ENCODE peak calls at places on chromosomes 11 and 22, in ten cellular contexts. One of them, this sample, is unnamed.

GRCh38 chr11:9265211-9266131 is at the start of gene DENND5A:
- DNase-seq in mesendoderm: peak; percentile 94
- DNase-seq in heart right ventricle: peak; percentile 90
- DNase-seq in effector memory CD4-positive, alpha-beta T cell: peak; percentile 34
- DNase-seq in body of pancreas: peak; percentile 88
- DNase-seq in aorta: peak; percentile 91
- DNase-seq in uterus: peak; percentile 85
- DNase-seq in PC-3: peak; percentile 75
- DNase-seq in ovary: peak; percentile 90
- DNase-seq in colonic mucosa: peak; percentile 74
- DNase-seq in this sample: peak; percentile 91

GRCh38 chr11:68338041-68338800 is 25.8 kb downstream of the LRP5 start:
- DNase-seq in PC-3: no peak
- DNase-seq in colonic mucosa: no peak
- DNase-seq in body of pancreas: no peak
- DNase-seq in effector memory CD4-positive, alpha-beta T cell: no peak
- DNase-seq in mesendoderm: no peak
- DNase-seq in uterus: no peak
- DNase-seq in ovary: no peak
- DNase-seq in heart right ventricle: no peak
- DNase-seq in aorta: peak; percentile 63
- DNase-seq in this sample: no peak

GRCh38 chr11:24400059-24400665 is 96.7 kb upstream of the LUZP2 start:
- DNase-seq in ovary: no peak
- DNase-seq in aorta: no peak
- DNase-seq in uterus: no peak
- DNase-seq in mesendoderm: no peak
- DNase-seq in PC-3: no peak
- DNase-seq in effector memory CD4-positive, alpha-beta T cell: no peak
- DNase-seq in colonic mucosa: no peak
- DNase-seq in body of pancreas: no peak
- DNase-seq in heart right ventricle: no peak
- DNase-seq in this sample: no peak

GRCh38 chr11:81644239-81644840 is 1089.3 kb downstream of the FAM181B start:
- DNase-seq in aorta: no peak
- DNase-seq in body of pancreas: peak; percentile 16
- DNase-seq in heart right ventricle: no peak
- DNase-seq in PC-3: peak; percentile 67
- DNase-seq in ovary: no peak
- DNase-seq in effector memory CD4-positive, alpha-beta T cell: no peak
- DNase-seq in colonic mucosa: no peak
- DNase-seq in uterus: no peak
- DNase-seq in mesendoderm: peak; percentile 88
- DNase-seq in this sample: peak; percentile 75

GRCh38 chr11:108871152-108871551 is 206.3 kb downstream of the DDX10 start:
- DNase-seq in heart right ventricle: peak; percentile 11
- DNase-seq in uterus: peak; percentile 17
- DNase-seq in colonic mucosa: no peak
- DNase-seq in PC-3: peak; percentile 71
- DNase-seq in body of pancreas: peak; percentile 26
- DNase-seq in aorta: no peak
- DNase-seq in ovary: peak; percentile 32
- DNase-seq in effector memory CD4-positive, alpha-beta T cell: no peak
- DNase-seq in mesendoderm: peak; percentile 66
- DNase-seq in this sample: peak; percentile 85

GRCh38 chr11:2298795-2299747 is 2.6 kb downstream of the C11orf21 start:
- DNase-seq in heart right ventricle: no peak
- DNase-seq in uterus: no peak
- DNase-seq in colonic mucosa: peak; percentile 38
- DNase-seq in aorta: no peak
- DNase-seq in ovary: no peak
- DNase-seq in body of pancreas: peak; percentile 51
- DNase-seq in PC-3: peak; percentile 70
- DNase-seq in effector memory CD4-positive, alpha-beta T cell: no peak
- DNase-seq in mesendoderm: peak; percentile 61
- DNase-seq in this sample: peak; percentile 22

GRCh38 chr11:120985718-120986569 is 38.0 kb upstream of the TBCEL start:
- DNase-seq in effector memory CD4-positive, alpha-beta T cell: no peak
- DNase-seq in uterus: peak; percentile 22
- DNase-seq in mesendoderm: peak; percentile 88
- DNase-seq in aorta: peak; percentile 59
- DNase-seq in colonic mucosa: peak; percentile 38
- DNase-seq in ovary: peak; percentile 66
- DNase-seq in body of pancreas: peak; percentile 69
- DNase-seq in heart right ventricle: peak; percentile 8
- DNase-seq in PC-3: peak; percentile 47
- DNase-seq in this sample: peak; percentile 72

GRCh38 chr11:14029971-14030531 is 67.5 kb downstream of the SPON1 start:
- DNase-seq in colonic mucosa: peak; percentile 67
- DNase-seq in aorta: peak; percentile 84
- DNase-seq in body of pancreas: peak; percentile 71
- DNase-seq in ovary: peak; percentile 86
- DNase-seq in heart right ventricle: peak; percentile 65
- DNase-seq in mesendoderm: no peak
- DNase-seq in effector memory CD4-positive, alpha-beta T cell: no peak
- DNase-seq in uterus: peak; percentile 46
- DNase-seq in PC-3: peak; percentile 84
- DNase-seq in this sample: peak; percentile 85

GRCh38 chr22:47011131-47011854 is 248.8 kb downstream of the TBC1D22A start:
- DNase-seq in ovary: no peak
- DNase-seq in uterus: no peak
- DNase-seq in PC-3: no peak
- DNase-seq in colonic mucosa: no peak
- DNase-seq in mesendoderm: no peak
- DNase-seq in aorta: no peak
- DNase-seq in body of pancreas: no peak
- DNase-seq in heart right ventricle: no peak
- DNase-seq in effector memory CD4-positive, alpha-beta T cell: no peak
- DNase-seq in this sample: no peak

GRCh38 chr11:117946842-117947526 is 17.8 kb upstream of the TMPRSS13 start:
- DNase-seq in aorta: peak; percentile 91
- DNase-seq in uterus: peak; percentile 92
- DNase-seq in effector memory CD4-positive, alpha-beta T cell: peak; percentile 68
- DNase-seq in colonic mucosa: peak; percentile 89
- DNase-seq in mesendoderm: peak; percentile 94
- DNase-seq in body of pancreas: peak; percentile 87
- DNase-seq in PC-3: peak; percentile 97
- DNase-seq in ovary: peak; percentile 93
- DNase-seq in heart right ventricle: peak; percentile 92
- DNase-seq in this sample: peak; percentile 90

GRCh38 chr11:112277937-112278336 is 17.3 kb upstream of the PLET1 start:
- DNase-seq in colonic mucosa: no peak
- DNase-seq in mesendoderm: no peak
- DNase-seq in body of pancreas: no peak
- DNase-seq in aorta: no peak
- DNase-seq in uterus: no peak
- DNase-seq in effector memory CD4-positive, alpha-beta T cell: no peak
- DNase-seq in PC-3: no peak
- DNase-seq in ovary: no peak
- DNase-seq in heart right ventricle: no peak
- DNase-seq in this sample: no peak

GRCh38 chr22:50298937-50299656 is 8.3 kb downstream of the PLXNB2 start:
- DNase-seq in body of pancreas: no peak
- DNase-seq in uterus: no peak
- DNase-seq in effector memory CD4-positive, alpha-beta T cell: no peak
- DNase-seq in mesendoderm: no peak
- DNase-seq in heart right ventricle: peak; percentile 34
- DNase-seq in colonic mucosa: no peak
- DNase-seq in PC-3: no peak
- DNase-seq in ovary: no peak
- DNase-seq in aorta: no peak
- DNase-seq in this sample: no peak

GRCh38 chr22:19270873-19271272 is 20.6 kb downstream of the CLTCL1 start:
- DNase-seq in mesendoderm: no peak
- DNase-seq in uterus: no peak
- DNase-seq in heart right ventricle: no peak
- DNase-seq in body of pancreas: no peak
- DNase-seq in aorta: no peak
- DNase-seq in colonic mucosa: no peak
- DNase-seq in effector memory CD4-positive, alpha-beta T cell: no peak
- DNase-seq in PC-3: no peak
- DNase-seq in ovary: no peak
- DNase-seq in this sample: no peak

GRCh38 chr11:44878696-44879095 is 72.0 kb downstream of the TP53I11 start:
- DNase-seq in PC-3: no peak
- DNase-seq in effector memory CD4-positive, alpha-beta T cell: no peak
- DNase-seq in mesendoderm: no peak
- DNase-seq in aorta: no peak
- DNase-seq in colonic mucosa: no peak
- DNase-seq in heart right ventricle: no peak
- DNase-seq in ovary: no peak
- DNase-seq in uterus: no peak
- DNase-seq in body of pancreas: no peak
- DNase-seq in this sample: no peak

GRCh38 chr22:44215287-44215686 is 34.6 kb downstream of the PARVG start:
- DNase-seq in colonic mucosa: no peak
- DNase-seq in heart right ventricle: no peak
- DNase-seq in aorta: no peak
- DNase-seq in mesendoderm: no peak
- DNase-seq in ovary: no peak
- DNase-seq in PC-3: no peak
- DNase-seq in effector memory CD4-positive, alpha-beta T cell: no peak
- DNase-seq in uterus: no peak
- DNase-seq in body of pancreas: no peak
- DNase-seq in this sample: no peak

GRCh38 chr11:10931761-10932700 is 74.2 kb upstream of the ZBED5 start:
- DNase-seq in mesendoderm: no peak
- DNase-seq in colonic mucosa: peak; percentile 58
- DNase-seq in heart right ventricle: no peak
- DNase-seq in effector memory CD4-positive, alpha-beta T cell: no peak
- DNase-seq in uterus: peak; percentile 68
- DNase-seq in PC-3: peak; percentile 30
- DNase-seq in body of pancreas: no peak
- DNase-seq in aorta: no peak
- DNase-seq in ovary: peak; percentile 72
- DNase-seq in this sample: peak; percentile 47

GRCh38 chr22:42895087-42895486 is 38.0 kb upstream of the ARFGAP3 start:
- DNase-seq in PC-3: no peak
- DNase-seq in aorta: peak; percentile 46
- DNase-seq in heart right ventricle: no peak
- DNase-seq in colonic mucosa: no peak
- DNase-seq in uterus: no peak
- DNase-seq in mesendoderm: no peak
- DNase-seq in body of pancreas: no peak
- DNase-seq in ovary: no peak
- DNase-seq in effector memory CD4-positive, alpha-beta T cell: no peak
- DNase-seq in this sample: no peak

GRCh38 chr11:17528181-17528691 is 16.0 kb downstream of the USH1C start:
- DNase-seq in PC-3: peak; percentile 65
- DNase-seq in mesendoderm: peak; percentile 76
- DNase-seq in colonic mucosa: peak; percentile 48
- DNase-seq in body of pancreas: peak; percentile 49
- DNase-seq in aorta: no peak
- DNase-seq in uterus: no peak
- DNase-seq in effector memory CD4-positive, alpha-beta T cell: no peak
- DNase-seq in ovary: peak; percentile 53
- DNase-seq in heart right ventricle: peak; percentile 47
- DNase-seq in this sample: peak; percentile 55
- H3K27ac ChIP-seq in PC-3: no peak overlapping the region
- H3K27ac ChIP-seq in mesendoderm: no peak overlapping the region
- H3K27ac ChIP-seq in colonic mucosa: no peak overlapping the region
- H3K27ac ChIP-seq in body of pancreas: no peak overlapping the region
- H3K27ac ChIP-seq in aorta: no peak overlapping the region
- H3K27ac ChIP-seq in uterus: no peak overlapping the region
- H3K27ac ChIP-seq in effector memory CD4-positive, alpha-beta T cell: no peak overlapping the region
- H3K27ac ChIP-seq in ovary: no peak overlapping the region
- H3K27ac ChIP-seq in heart right ventricle: no peak overlapping the region
- H3K27ac ChIP-seq in this sample: no peak overlapping the region

GRCh38 chr11:75497788-75498404 is 27.8 kb downstream of the GDPD5 start:
- DNase-seq in uterus: no peak
- DNase-seq in body of pancreas: no peak
- DNase-seq in ovary: no peak
- DNase-seq in PC-3: no peak
- DNase-seq in heart right ventricle: no peak
- DNase-seq in aorta: no peak
- DNase-seq in effector memory CD4-positive, alpha-beta T cell: no peak
- DNase-seq in mesendoderm: no peak
- DNase-seq in colonic mucosa: no peak
- DNase-seq in this sample: no peak
- H3K27me3 ChIP-seq in uterus: no peaks in the 10 kb centered on the region
- H3K27me3 ChIP-seq in body of pancreas: no peaks in the 10 kb centered on the region
- H3K27me3 ChIP-seq in ovary: no peaks in the 10 kb centered on the region
- H3K27me3 ChIP-seq in PC-3: no peaks in the 10 kb centered on the region
- H3K27me3 ChIP-seq in heart right ventricle: no peaks in the 10 kb centered on the region
- H3K27me3 ChIP-seq in aorta: no peaks in the 10 kb centered on the region
- H3K27me3 ChIP-seq in effector memory CD4-positive, alpha-beta T cell: no peaks in the 10 kb centered on the region
- H3K27me3 ChIP-seq in mesendoderm: no peaks in the 10 kb centered on the region
- H3K27me3 ChIP-seq in colonic mucosa: no peaks in the 10 kb centered on the region
- H3K27me3 ChIP-seq in this sample: no peaks in the 10 kb centered on the region

DNA sequence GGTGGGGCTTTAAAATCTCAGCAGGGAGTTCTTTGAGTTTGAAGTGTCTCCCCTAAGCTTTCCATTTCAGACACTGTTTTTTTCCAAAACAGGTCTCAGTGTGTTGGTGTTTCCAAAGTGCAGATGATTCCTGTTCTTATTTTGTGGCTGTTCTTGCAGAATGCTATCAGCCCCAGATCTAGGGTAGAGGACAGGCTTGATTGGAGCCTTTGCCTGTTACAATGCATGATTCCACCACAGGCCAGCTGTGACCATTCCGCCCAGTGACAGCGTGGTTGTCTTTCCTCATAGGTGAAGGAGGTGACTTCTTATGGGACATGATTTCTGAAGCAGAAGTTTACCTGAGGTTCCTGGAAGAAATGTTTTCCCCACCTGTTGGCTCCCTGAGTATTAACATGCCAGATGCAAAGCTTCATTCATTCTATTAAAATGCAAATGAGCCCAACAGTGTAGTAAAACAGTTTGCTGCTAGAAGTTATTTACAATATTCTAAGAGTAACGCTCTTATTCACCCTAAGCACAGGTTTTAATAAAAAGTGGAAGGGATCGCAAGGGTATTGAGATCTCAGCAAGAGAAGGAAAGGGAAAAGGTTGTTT is 36.9 kb upstream of the BIRC3 start:
- DNase-seq in effector memory CD4-positive, alpha-beta T cell: no peak
- DNase-seq in colonic mucosa: peak; percentile 49
- DNase-seq in aorta: no peak
- DNase-seq in PC-3: no peak
- DNase-seq in heart right ventricle: no peak
- DNase-seq in mesendoderm: no peak
- DNase-seq in uterus: no peak
- DNase-seq in body of pancreas: no peak
- DNase-seq in ovary: no peak
- DNase-seq in this sample: no peak
- H3K4me1 ChIP-seq in effector memory CD4-positive, alpha-beta T cell: no peaks in the 10 kb centered on the region
- H3K4me1 ChIP-seq in colonic mucosa: no peaks in the 10 kb centered on the region
- H3K4me1 ChIP-seq in aorta: peaks cover 3% of the 10 kb centered on the region
- H3K4me1 ChIP-seq in PC-3: peaks cover 18% of the 10 kb centered on the region
- H3K4me1 ChIP-seq in heart right ventricle: peaks cover 12% of the 10 kb centered on the region
- H3K4me1 ChIP-seq in mesendoderm: peaks cover 2% of the 10 kb centered on the region
- H3K4me1 ChIP-seq in uterus: no peaks in the 10 kb centered on the region
- H3K4me1 ChIP-seq in body of pancreas: peaks cover 34% of the 10 kb centered on the region
- H3K4me1 ChIP-seq in ovary: peaks cover 2% of the 10 kb centered on the region
- H3K4me1 ChIP-seq in this sample: peaks cover 45% of the 10 kb centered on the region

DNA sequence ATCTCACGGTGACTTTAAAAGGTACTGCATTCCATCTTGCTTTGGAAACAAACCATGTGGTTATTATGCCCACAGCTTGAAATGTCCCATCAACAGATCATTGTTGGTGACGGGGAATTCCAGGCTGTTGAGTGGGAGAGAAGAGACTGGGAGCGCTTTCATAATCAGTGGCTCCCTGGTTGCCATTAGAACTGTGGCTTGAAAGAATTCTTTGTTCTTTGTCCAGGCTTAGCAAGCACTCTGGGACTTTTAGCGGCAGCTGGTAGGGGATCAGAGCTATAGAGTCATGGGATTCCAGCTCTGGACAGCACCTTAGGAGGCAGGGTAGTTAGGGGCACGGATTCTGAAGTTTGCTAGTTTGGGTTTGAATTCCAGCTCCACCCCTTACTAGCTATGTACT is 22.0 kb downstream of the MMP20 start:
- DNase-seq in PC-3: no peak
- DNase-seq in aorta: no peak
- DNase-seq in effector memory CD4-positive, alpha-beta T cell: no peak
- DNase-seq in ovary: no peak
- DNase-seq in colonic mucosa: no peak
- DNase-seq in body of pancreas: peak; percentile 56
- DNase-seq in heart right ventricle: no peak
- DNase-seq in uterus: no peak
- DNase-seq in mesendoderm: peak; percentile 45
- DNase-seq in this sample: peak; percentile 15
- H3K27ac ChIP-seq in PC-3: no peak overlapping the region
- H3K27ac ChIP-seq in aorta: no peak overlapping the region
- H3K27ac ChIP-seq in effector memory CD4-positive, alpha-beta T cell: no peak overlapping the region
- H3K27ac ChIP-seq in ovary: no peak overlapping the region
- H3K27ac ChIP-seq in colonic mucosa: no peak overlapping the region
- H3K27ac ChIP-seq in body of pancreas: peak overlapping the region; percentile 11
- H3K27ac ChIP-seq in heart right ventricle: no peak overlapping the region
- H3K27ac ChIP-seq in uterus: no peak overlapping the region
- H3K27ac ChIP-seq in mesendoderm: peak overlapping the region; percentile 42
- H3K27ac ChIP-seq in this sample: no peak overlapping the region